ENCODE peak calls at places on chromosomes 16 and 17, in ten cellular contexts. One of them, this sample, is unnamed.

GRCh38 chr17:58630883-58631522 is 60.8 kb downstream of the TEX14 start:
- DNase-seq in thoracic aorta: no peak
- DNase-seq in coronary artery: peak
- DNase-seq in AG10803: no peak
- DNase-seq in upper lobe of right lung: no peak
- DNase-seq in GM23338: peak
- DNase-seq in psoas muscle: no peak
- DNase-seq in endodermal cell: peak
- DNase-seq in adrenal gland: peak
- DNase-seq in breast epithelium: peak
- DNase-seq in this sample: no peak

GRCh38 chr17:46026815-46027125 is 27.7 kb downstream of the STH start:
- DNase-seq in thoracic aorta: no peak
- DNase-seq in coronary artery: no peak
- DNase-seq in AG10803: no peak
- DNase-seq in upper lobe of right lung: no peak
- DNase-seq in GM23338: no peak
- DNase-seq in psoas muscle: no peak
- DNase-seq in endodermal cell: peak
- DNase-seq in adrenal gland: no peak
- DNase-seq in breast epithelium: no peak
- DNase-seq in this sample: no peak

GRCh38 chr17:63772801-63773271 is 561 bp downstream of the CCDC47 start:
- DNase-seq in thoracic aorta: no peak
- DNase-seq in coronary artery: no peak
- DNase-seq in AG10803: peak
- DNase-seq in upper lobe of right lung: no peak
- DNase-seq in GM23338: peak
- DNase-seq in psoas muscle: no peak
- DNase-seq in endodermal cell: no peak
- DNase-seq in adrenal gland: no peak
- DNase-seq in breast epithelium: no peak
- DNase-seq in this sample: no peak

GRCh38 chr16:14302031-14302398 is 230.9 kb downstream of the MRTFB start:
- DNase-seq in thoracic aorta: no peak
- DNase-seq in coronary artery: peak
- DNase-seq in AG10803: peak
- DNase-seq in upper lobe of right lung: peak
- DNase-seq in GM23338: peak
- DNase-seq in psoas muscle: peak
- DNase-seq in endodermal cell: peak
- DNase-seq in adrenal gland: peak
- DNase-seq in breast epithelium: no peak
- DNase-seq in this sample: no peak

GRCh38 chr17:69239611-69240010 is 11.0 kb upstream of the ABCA10 start:
- DNase-seq in thoracic aorta: no peak
- DNase-seq in coronary artery: no peak
- DNase-seq in AG10803: no peak
- DNase-seq in upper lobe of right lung: no peak
- DNase-seq in GM23338: no peak
- DNase-seq in psoas muscle: no peak
- DNase-seq in endodermal cell: no peak
- DNase-seq in adrenal gland: no peak
- DNase-seq in breast epithelium: no peak
- DNase-seq in this sample: no peak

GRCh38 chr17:72142614-72143013 is 21.8 kb downstream of the SOX9 start:
- DNase-seq in thoracic aorta: no peak
- DNase-seq in coronary artery: no peak
- DNase-seq in AG10803: no peak
- DNase-seq in upper lobe of right lung: no peak
- DNase-seq in GM23338: no peak
- DNase-seq in psoas muscle: no peak
- DNase-seq in endodermal cell: peak
- DNase-seq in adrenal gland: no peak
- DNase-seq in breast epithelium: no peak
- DNase-seq in this sample: no peak

GRCh38 chr17:38912221-38912813 is 13.1 kb upstream of the LASP1NB start:
- DNase-seq in thoracic aorta: no peak
- DNase-seq in coronary artery: peak
- DNase-seq in AG10803: peak
- DNase-seq in upper lobe of right lung: peak
- DNase-seq in GM23338: no peak
- DNase-seq in psoas muscle: peak
- DNase-seq in endodermal cell: peak
- DNase-seq in adrenal gland: peak
- DNase-seq in breast epithelium: no peak
- DNase-seq in this sample: no peak

GRCh38 chr17:68961204-68961893 is 6.2 kb upstream of the ABCA8 start:
- DNase-seq in thoracic aorta: no peak
- DNase-seq in coronary artery: no peak
- DNase-seq in AG10803: no peak
- DNase-seq in upper lobe of right lung: no peak
- DNase-seq in GM23338: no peak
- DNase-seq in psoas muscle: peak
- DNase-seq in endodermal cell: no peak
- DNase-seq in adrenal gland: no peak
- DNase-seq in breast epithelium: no peak
- DNase-seq in this sample: no peak

GRCh38 chr16:77409311-77409710 is 25.5 kb downstream of the ADAMTS18 start:
- DNase-seq in thoracic aorta: no peak
- DNase-seq in coronary artery: no peak
- DNase-seq in AG10803: no peak
- DNase-seq in upper lobe of right lung: no peak
- DNase-seq in GM23338: no peak
- DNase-seq in psoas muscle: no peak
- DNase-seq in endodermal cell: no peak
- DNase-seq in adrenal gland: no peak
- DNase-seq in breast epithelium: no peak
- DNase-seq in this sample: no peak

GRCh38 chr17:16215002-16215272 is 397 bp downstream of the NCOR1 start:
- DNase-seq in thoracic aorta: no peak
- DNase-seq in coronary artery: peak
- DNase-seq in AG10803: peak
- DNase-seq in upper lobe of right lung: peak
- DNase-seq in GM23338: peak
- DNase-seq in psoas muscle: peak
- DNase-seq in endodermal cell: peak
- DNase-seq in adrenal gland: peak
- DNase-seq in breast epithelium: no peak
- DNase-seq in this sample: no peak

GRCh38 chr17:50183439-50184001 is 17.7 kb downstream of the SGCA start:
- DNase-seq in thoracic aorta: no peak
- DNase-seq in coronary artery: no peak
- DNase-seq in AG10803: peak
- DNase-seq in upper lobe of right lung: no peak
- DNase-seq in GM23338: no peak
- DNase-seq in psoas muscle: peak
- DNase-seq in endodermal cell: no peak
- DNase-seq in adrenal gland: no peak
- DNase-seq in breast epithelium: no peak
- DNase-seq in this sample: no peak
- H3K4me3 ChIP-seq in thoracic aorta: peak
- H3K4me3 ChIP-seq in coronary artery: peak
- H3K4me3 ChIP-seq in AG10803: no peak
- H3K4me3 ChIP-seq in upper lobe of right lung: no peak
- H3K4me3 ChIP-seq in GM23338: peak
- H3K4me3 ChIP-seq in psoas muscle: no peak
- H3K4me3 ChIP-seq in endodermal cell: no peak
- H3K4me3 ChIP-seq in adrenal gland: no peak
- H3K4me3 ChIP-seq in breast epithelium: no peak
- H3K4me3 ChIP-seq in this sample: no peak

GRCh38 chr16:85607331-85607765 is 5.8 kb upstream of the GSE1 start:
- DNase-seq in thoracic aorta: no peak
- DNase-seq in coronary artery: no peak
- DNase-seq in AG10803: no peak
- DNase-seq in upper lobe of right lung: no peak
- DNase-seq in GM23338: peak
- DNase-seq in psoas muscle: no peak
- DNase-seq in endodermal cell: peak
- DNase-seq in adrenal gland: no peak
- DNase-seq in breast epithelium: no peak
- DNase-seq in this sample: no peak
- TF ChIP-seq CTCF in thoracic aorta: no peak
- TF ChIP-seq CTCF in coronary artery: no peak
- TF ChIP-seq CTCF in AG10803: peak
- TF ChIP-seq CTCF in upper lobe of right lung: no peak
- TF ChIP-seq CTCF in GM23338: no peak
- TF ChIP-seq CTCF in psoas muscle: no peak
- TF ChIP-seq CTCF in endodermal cell: peak
- TF ChIP-seq CTCF in adrenal gland: no peak
- TF ChIP-seq CTCF in breast epithelium: no peak
- TF ChIP-seq CTCF in this sample: no peak

GRCh38 chr17:4724655-4725054 is 6.6 kb upstream of the MED11 start:
- DNase-seq in thoracic aorta: no peak
- DNase-seq in coronary artery: no peak
- DNase-seq in AG10803: no peak
- DNase-seq in upper lobe of right lung: no peak
- DNase-seq in GM23338: no peak
- DNase-seq in psoas muscle: no peak
- DNase-seq in endodermal cell: no peak
- DNase-seq in adrenal gland: no peak
- DNase-seq in breast epithelium: no peak
- DNase-seq in this sample: no peak

GRCh38 chr17:4725646-4726300 is 5.5 kb upstream of the MED11 start:
- DNase-seq in thoracic aorta: no peak
- DNase-seq in coronary artery: no peak
- DNase-seq in AG10803: no peak
- DNase-seq in upper lobe of right lung: no peak
- DNase-seq in GM23338: no peak
- DNase-seq in psoas muscle: no peak
- DNase-seq in endodermal cell: no peak
- DNase-seq in adrenal gland: no peak
- DNase-seq in breast epithelium: no peak
- DNase-seq in this sample: no peak

GRCh38 chr17:4733073-4733531 is 1.9 kb downstream of the MED11 start:
- DNase-seq in thoracic aorta: no peak
- DNase-seq in coronary artery: no peak
- DNase-seq in AG10803: no peak
- DNase-seq in upper lobe of right lung: no peak
- DNase-seq in GM23338: peak
- DNase-seq in psoas muscle: no peak
- DNase-seq in endodermal cell: peak
- DNase-seq in adrenal gland: no peak
- DNase-seq in breast epithelium: no peak
- DNase-seq in this sample: no peak

GRCh38 chr17:4722678-4723240 is 8.5 kb upstream of the MED11 start:
- DNase-seq in thoracic aorta: no peak
- DNase-seq in coronary artery: no peak
- DNase-seq in AG10803: no peak
- DNase-seq in upper lobe of right lung: no peak
- DNase-seq in GM23338: no peak
- DNase-seq in psoas muscle: no peak
- DNase-seq in endodermal cell: no peak
- DNase-seq in adrenal gland: no peak
- DNase-seq in breast epithelium: no peak
- DNase-seq in this sample: no peak

GRCh38 chr17:4728124-4728523 is 3.1 kb upstream of the MED11 start:
- DNase-seq in thoracic aorta: no peak
- DNase-seq in coronary artery: no peak
- DNase-seq in AG10803: no peak
- DNase-seq in upper lobe of right lung: no peak
- DNase-seq in GM23338: no peak
- DNase-seq in psoas muscle: no peak
- DNase-seq in endodermal cell: no peak
- DNase-seq in adrenal gland: peak
- DNase-seq in breast epithelium: no peak
- DNase-seq in this sample: no peak
- H3K4me3 ChIP-seq in thoracic aorta: no peak
- H3K4me3 ChIP-seq in coronary artery: no peak
- H3K4me3 ChIP-seq in AG10803: no peak
- H3K4me3 ChIP-seq in upper lobe of right lung: no peak
- H3K4me3 ChIP-seq in GM23338: no peak
- H3K4me3 ChIP-seq in psoas muscle: no peak
- H3K4me3 ChIP-seq in endodermal cell: no peak
- H3K4me3 ChIP-seq in adrenal gland: no peak
- H3K4me3 ChIP-seq in breast epithelium: no peak
- H3K4me3 ChIP-seq in this sample: no peak

GRCh38 chr16:9479008-9479407 is 387.6 kb downstream of the HAPSTR1 start:
- DNase-seq in thoracic aorta: no peak
- DNase-seq in coronary artery: no peak
- DNase-seq in AG10803: no peak
- DNase-seq in upper lobe of right lung: no peak
- DNase-seq in GM23338: no peak
- DNase-seq in psoas muscle: no peak
- DNase-seq in endodermal cell: no peak
- DNase-seq in adrenal gland: no peak
- DNase-seq in breast epithelium: no peak
- DNase-seq in this sample: no peak
- TF ChIP-seq CTCF in thoracic aorta: no peak
- TF ChIP-seq CTCF in coronary artery: no peak
- TF ChIP-seq CTCF in AG10803: no peak
- TF ChIP-seq CTCF in upper lobe of right lung: peak
- TF ChIP-seq CTCF in GM23338: no peak
- TF ChIP-seq CTCF in psoas muscle: no peak
- TF ChIP-seq CTCF in endodermal cell: no peak
- TF ChIP-seq CTCF in adrenal gland: peak
- TF ChIP-seq CTCF in breast epithelium: no peak
- TF ChIP-seq CTCF in this sample: no peak

GRCh38 chr17:77320501-77321256 is 179.9 kb downstream of the SEC14L1 start:
- DNase-seq in thoracic aorta: peak
- DNase-seq in coronary artery: peak
- DNase-seq in AG10803: peak
- DNase-seq in upper lobe of right lung: peak
- DNase-seq in GM23338: no peak
- DNase-seq in psoas muscle: peak
- DNase-seq in endodermal cell: peak
- DNase-seq in adrenal gland: peak
- DNase-seq in breast epithelium: peak
- DNase-seq in this sample: no peak

GRCh38 chr17:77324227-77324626 is 183.5 kb downstream of the SEC14L1 start:
- DNase-seq in thoracic aorta: no peak
- DNase-seq in coronary artery: peak
- DNase-seq in AG10803: no peak
- DNase-seq in upper lobe of right lung: peak
- DNase-seq in GM23338: no peak
- DNase-seq in psoas muscle: no peak
- DNase-seq in endodermal cell: peak
- DNase-seq in adrenal gland: peak
- DNase-seq in breast epithelium: peak
- DNase-seq in this sample: no peak

GRCh38 chr17:77322284-77322533 is 181.4 kb downstream of the SEC14L1 start:
- DNase-seq in thoracic aorta: no peak
- DNase-seq in coronary artery: no peak
- DNase-seq in AG10803: peak
- DNase-seq in upper lobe of right lung: peak
- DNase-seq in GM23338: no peak
- DNase-seq in psoas muscle: no peak
- DNase-seq in endodermal cell: no peak
- DNase-seq in adrenal gland: no peak
- DNase-seq in breast epithelium: no peak
- DNase-seq in this sample: no peak

GRCh38 chr17:77323413-77324171 is 182.8 kb downstream of the SEC14L1 start:
- DNase-seq in thoracic aorta: no peak
- DNase-seq in coronary artery: peak
- DNase-seq in AG10803: peak
- DNase-seq in upper lobe of right lung: peak
- DNase-seq in GM23338: no peak
- DNase-seq in psoas muscle: peak
- DNase-seq in endodermal cell: peak
- DNase-seq in adrenal gland: peak
- DNase-seq in breast epithelium: peak
- DNase-seq in this sample: no peak

GRCh38 chr17:77322534-77323412 is 182.0 kb downstream of the SEC14L1 start:
- DNase-seq in thoracic aorta: peak
- DNase-seq in coronary artery: peak
- DNase-seq in AG10803: peak
- DNase-seq in upper lobe of right lung: peak
- DNase-seq in GM23338: no peak
- DNase-seq in psoas muscle: peak
- DNase-seq in endodermal cell: peak
- DNase-seq in adrenal gland: peak
- DNase-seq in breast epithelium: peak
- DNase-seq in this sample: peak
- H3K4me3 ChIP-seq in thoracic aorta: peak
- H3K4me3 ChIP-seq in coronary artery: peak
- H3K4me3 ChIP-seq in AG10803: peak
- H3K4me3 ChIP-seq in upper lobe of right lung: peak
- H3K4me3 ChIP-seq in GM23338: no peak
- H3K4me3 ChIP-seq in psoas muscle: peak
- H3K4me3 ChIP-seq in endodermal cell: no peak
- H3K4me3 ChIP-seq in adrenal gland: no peak
- H3K4me3 ChIP-seq in breast epithelium: peak
- H3K4me3 ChIP-seq in this sample: peak

This sample was measured in AG09309.